ENCODE peak calls at places on chromosomes 6 and 20, in eight cellular contexts. One of them, this sample, is unnamed.
A peak's percentile ranks its signal among the peaks of the same experiment; 100 is the strongest.

GRCh38 chr6:99590728-99591672 is 15.6 kb upstream of the PRDM13 start:
- DNase-seq in upper lobe of right lung: no peak
- DNase-seq in tibial artery: no peak
- DNase-seq in spleen: peak; percentile 69
- DNase-seq in ovary: no peak
- DNase-seq in stomach: no peak
- DNase-seq in sigmoid colon: peak; percentile 64
- DNase-seq in mammary epithelial cell: no peak
- DNase-seq in this sample: peak; percentile 52

GRCh38 chr6:7175463-7175862 is 67.7 kb downstream of the RREB1 start:
- DNase-seq in upper lobe of right lung: no peak
- DNase-seq in tibial artery: no peak
- DNase-seq in spleen: no peak
- DNase-seq in ovary: no peak
- DNase-seq in stomach: no peak
- DNase-seq in sigmoid colon: no peak
- DNase-seq in mammary epithelial cell: no peak
- DNase-seq in this sample: no peak

GRCh38 chr6:131787079-131787478 is 20.7 kb upstream of the ENPP1 start:
- DNase-seq in upper lobe of right lung: no peak
- DNase-seq in tibial artery: no peak
- DNase-seq in spleen: no peak
- DNase-seq in ovary: no peak
- DNase-seq in stomach: no peak
- DNase-seq in sigmoid colon: no peak
- DNase-seq in mammary epithelial cell: no peak
- DNase-seq in this sample: no peak

GRCh38 chr20:58685988-58686387 is 6.6 kb upstream of the NPEPL1 start:
- DNase-seq in upper lobe of right lung: no peak
- DNase-seq in tibial artery: no peak
- DNase-seq in spleen: no peak
- DNase-seq in ovary: no peak
- DNase-seq in stomach: no peak
- DNase-seq in sigmoid colon: no peak
- DNase-seq in mammary epithelial cell: no peak
- DNase-seq in this sample: no peak

GRCh38 chr6:2718334-2719052 is 32.2 kb downstream of the MYLK4 start:
- DNase-seq in upper lobe of right lung: no peak
- DNase-seq in tibial artery: no peak
- DNase-seq in spleen: no peak
- DNase-seq in ovary: no peak
- DNase-seq in stomach: no peak
- DNase-seq in sigmoid colon: no peak
- DNase-seq in mammary epithelial cell: no peak
- DNase-seq in this sample: no peak

GRCh38 chr6:115819506-115819905 is 241.2 kb downstream of the FRK start:
- DNase-seq in upper lobe of right lung: no peak
- DNase-seq in tibial artery: no peak
- DNase-seq in spleen: no peak
- DNase-seq in ovary: no peak
- DNase-seq in stomach: no peak
- DNase-seq in sigmoid colon: no peak
- DNase-seq in mammary epithelial cell: no peak
- DNase-seq in this sample: no peak

GRCh38 chr6:105112577-105112976 is 67.2 kb downstream of the POPDC3 start:
- DNase-seq in upper lobe of right lung: no peak
- DNase-seq in tibial artery: no peak
- DNase-seq in spleen: no peak
- DNase-seq in ovary: no peak
- DNase-seq in stomach: no peak
- DNase-seq in sigmoid colon: no peak
- DNase-seq in mammary epithelial cell: no peak
- DNase-seq in this sample: no peak

GRCh38 chr6:96834070-96834469 is 3.2 kb downstream of the GPR63 start:
- DNase-seq in upper lobe of right lung: no peak
- DNase-seq in tibial artery: no peak
- DNase-seq in spleen: no peak
- DNase-seq in ovary: no peak
- DNase-seq in stomach: no peak
- DNase-seq in sigmoid colon: no peak
- DNase-seq in mammary epithelial cell: no peak
- DNase-seq in this sample: no peak

GRCh38 chr6:139037490-139037889 is 8.9 kb downstream of the ABRACL start:
- DNase-seq in upper lobe of right lung: no peak
- DNase-seq in tibial artery: no peak
- DNase-seq in spleen: no peak
- DNase-seq in ovary: no peak
- DNase-seq in stomach: no peak
- DNase-seq in sigmoid colon: no peak
- DNase-seq in mammary epithelial cell: no peak
- DNase-seq in this sample: no peak

GRCh38 chr6:35370124-35370741 is 27.9 kb downstream of the PPARD start:
- DNase-seq in upper lobe of right lung: peak; percentile 84
- DNase-seq in tibial artery: peak; percentile 79
- DNase-seq in spleen: peak; percentile 81
- DNase-seq in ovary: no peak
- DNase-seq in stomach: peak; percentile 40
- DNase-seq in sigmoid colon: peak; percentile 84
- DNase-seq in mammary epithelial cell: peak; percentile 95
- DNase-seq in this sample: no peak

DNA sequence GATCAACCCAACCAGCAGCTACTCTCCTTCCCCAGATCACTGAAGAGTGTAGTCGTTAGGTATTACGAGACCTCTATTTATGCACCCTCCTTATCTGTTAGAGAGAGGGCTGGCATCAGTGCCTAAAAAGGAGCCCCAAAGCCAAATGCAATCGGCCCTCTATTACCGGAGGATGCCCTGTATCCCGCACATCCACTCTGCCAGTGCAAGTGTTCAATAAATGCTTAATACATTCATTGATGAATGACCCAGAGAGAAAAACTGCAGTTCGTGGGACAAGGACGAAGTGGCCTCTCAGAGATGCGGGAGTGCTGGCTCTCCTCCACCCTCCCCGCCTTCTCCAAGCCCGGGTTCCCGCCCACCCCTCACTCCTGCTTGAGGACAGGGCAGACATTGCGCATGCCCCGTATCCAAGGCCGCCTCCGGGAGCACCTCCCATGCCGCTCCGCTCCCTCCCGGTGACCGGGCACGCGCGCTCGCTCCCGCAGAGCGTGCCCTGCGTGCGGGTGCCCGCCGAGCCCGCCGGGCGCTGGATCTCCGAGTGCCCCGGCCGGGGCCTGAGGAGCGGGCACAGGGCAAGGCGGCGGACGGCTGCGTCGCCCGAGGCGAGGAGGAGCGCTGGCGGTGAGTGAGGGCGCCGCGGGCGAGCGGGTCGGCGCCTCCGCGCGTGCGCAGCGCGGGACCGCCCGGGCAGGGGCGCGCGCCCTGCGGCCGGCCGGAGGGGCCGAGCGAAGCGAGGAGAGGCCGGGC is 27.2 kb upstream of the BTBD3 start:
- DNase-seq in upper lobe of right lung: peak; percentile 96
- DNase-seq in tibial artery: peak; percentile 83
- DNase-seq in spleen: peak; percentile 92
- DNase-seq in ovary: peak; percentile 90
- DNase-seq in stomach: peak; percentile 91
- DNase-seq in sigmoid colon: peak; percentile 92
- DNase-seq in mammary epithelial cell: peak; percentile 84
- DNase-seq in this sample: peak; percentile 97
- H3K27ac ChIP-seq in upper lobe of right lung: peak overlapping the region; percentile 80
- H3K27ac ChIP-seq in tibial artery: peak overlapping the region; percentile 82
- H3K27ac ChIP-seq in spleen: peak overlapping the region; percentile 38
- H3K27ac ChIP-seq in ovary: peak overlapping the region; percentile 94
- H3K27ac ChIP-seq in stomach: peak overlapping the region; percentile 95
- H3K27ac ChIP-seq in sigmoid colon: peak overlapping the region; percentile 96
- H3K27ac ChIP-seq in mammary epithelial cell: peak overlapping the region; percentile 82
- H3K27ac ChIP-seq in this sample: peak overlapping the region; percentile 86

GRCh38 chr20:36303020-36303595 is 3.0 kb upstream of the DLGAP4 start:
- DNase-seq in upper lobe of right lung: peak; percentile 49
- DNase-seq in tibial artery: no peak
- DNase-seq in spleen: no peak
- DNase-seq in ovary: no peak
- DNase-seq in stomach: no peak
- DNase-seq in sigmoid colon: no peak
- DNase-seq in mammary epithelial cell: no peak
- DNase-seq in this sample: no peak

GRCh38 chr20:36298795-36299339 is 7.3 kb upstream of the DLGAP4 start:
- DNase-seq in upper lobe of right lung: peak; percentile 29
- DNase-seq in tibial artery: no peak
- DNase-seq in spleen: no peak
- DNase-seq in ovary: no peak
- DNase-seq in stomach: no peak
- DNase-seq in sigmoid colon: peak; percentile 20
- DNase-seq in mammary epithelial cell: no peak
- DNase-seq in this sample: no peak

GRCh38 chr20:36303831-36304230 is 2.3 kb upstream of the DLGAP4 start:
- DNase-seq in upper lobe of right lung: no peak
- DNase-seq in tibial artery: no peak
- DNase-seq in spleen: no peak
- DNase-seq in ovary: no peak
- DNase-seq in stomach: peak; percentile 5
- DNase-seq in sigmoid colon: no peak
- DNase-seq in mammary epithelial cell: no peak
- DNase-seq in this sample: no peak

GRCh38 chr20:36299459-36299858 is 6.7 kb upstream of the DLGAP4 start:
- DNase-seq in upper lobe of right lung: peak; percentile 38
- DNase-seq in tibial artery: no peak
- DNase-seq in spleen: no peak
- DNase-seq in ovary: no peak
- DNase-seq in stomach: no peak
- DNase-seq in sigmoid colon: no peak
- DNase-seq in mammary epithelial cell: no peak
- DNase-seq in this sample: no peak

GRCh38 chr20:36301359-36302119 is 4.6 kb upstream of the DLGAP4 start:
- DNase-seq in upper lobe of right lung: no peak
- DNase-seq in tibial artery: no peak
- DNase-seq in spleen: no peak
- DNase-seq in ovary: no peak
- DNase-seq in stomach: no peak
- DNase-seq in sigmoid colon: no peak
- DNase-seq in mammary epithelial cell: no peak
- DNase-seq in this sample: no peak
- H3K9me3 ChIP-seq in upper lobe of right lung: no peaks in the 10 kb centered on the region
- H3K9me3 ChIP-seq in tibial artery: no peaks in the 10 kb centered on the region
- H3K9me3 ChIP-seq in spleen: no peaks in the 10 kb centered on the region
- H3K9me3 ChIP-seq in ovary: no peaks in the 10 kb centered on the region
- H3K9me3 ChIP-seq in stomach: no peaks in the 10 kb centered on the region
- H3K9me3 ChIP-seq in sigmoid colon: no peaks in the 10 kb centered on the region
- H3K9me3 ChIP-seq in mammary epithelial cell: no peaks in the 10 kb centered on the region
- H3K9me3 ChIP-seq in this sample: no peaks in the 10 kb centered on the region

DNA sequence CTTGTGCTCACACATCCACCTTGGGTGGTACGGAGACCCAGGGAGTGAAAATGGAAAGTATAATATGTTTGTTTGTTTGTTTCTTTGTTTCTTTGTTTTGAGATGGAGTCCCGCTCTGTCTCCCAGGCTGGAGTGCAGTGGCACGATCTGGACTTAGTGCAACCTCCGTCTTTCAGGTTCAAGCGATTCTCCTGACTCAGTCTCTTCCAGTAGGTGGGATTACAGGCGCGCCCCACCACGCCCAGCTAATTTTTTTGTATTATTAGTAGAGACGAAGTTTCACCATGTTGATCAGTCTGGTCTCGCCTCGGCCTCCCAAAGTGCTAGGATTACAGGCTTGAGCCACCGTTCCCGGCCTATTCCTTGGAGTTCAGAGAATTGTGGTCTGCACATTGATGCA is 115.4 kb downstream of the TRIM27 start:
- DNase-seq in upper lobe of right lung: no peak
- DNase-seq in tibial artery: no peak
- DNase-seq in spleen: no peak
- DNase-seq in ovary: no peak
- DNase-seq in stomach: no peak
- DNase-seq in sigmoid colon: no peak
- DNase-seq in mammary epithelial cell: no peak
- DNase-seq in this sample: no peak
- H3K4me3 ChIP-seq in upper lobe of right lung: no peak overlapping the region
- H3K4me3 ChIP-seq in tibial artery: no peak overlapping the region
- H3K4me3 ChIP-seq in spleen: no peak overlapping the region
- H3K4me3 ChIP-seq in ovary: no peak overlapping the region
- H3K4me3 ChIP-seq in stomach: no peak overlapping the region
- H3K4me3 ChIP-seq in sigmoid colon: no peak overlapping the region
- H3K4me3 ChIP-seq in mammary epithelial cell: no peak overlapping the region
- H3K4me3 ChIP-seq in this sample: no peak overlapping the region

GRCh38 chr6:147548930-147549475 is 40.5 kb downstream of the SAMD5 start:
- DNase-seq in upper lobe of right lung: no peak
- DNase-seq in tibial artery: no peak
- DNase-seq in spleen: no peak
- DNase-seq in ovary: no peak
- DNase-seq in stomach: no peak
- DNase-seq in sigmoid colon: no peak
- DNase-seq in mammary epithelial cell: no peak
- DNase-seq in this sample: no peak

GRCh38 chr6:147549531-147549930 is 41.0 kb downstream of the SAMD5 start:
- DNase-seq in upper lobe of right lung: no peak
- DNase-seq in tibial artery: no peak
- DNase-seq in spleen: no peak
- DNase-seq in ovary: no peak
- DNase-seq in stomach: no peak
- DNase-seq in sigmoid colon: no peak
- DNase-seq in mammary epithelial cell: no peak
- DNase-seq in this sample: no peak

GRCh38 chr6:147547369-147547902 is 38.9 kb downstream of the SAMD5 start:
- DNase-seq in upper lobe of right lung: no peak
- DNase-seq in tibial artery: no peak
- DNase-seq in spleen: no peak
- DNase-seq in ovary: no peak
- DNase-seq in stomach: no peak
- DNase-seq in sigmoid colon: no peak
- DNase-seq in mammary epithelial cell: no peak
- DNase-seq in this sample: peak; percentile 28

GRCh38 chr6:147544420-147544819 is 35.9 kb downstream of the SAMD5 start:
- DNase-seq in upper lobe of right lung: no peak
- DNase-seq in tibial artery: no peak
- DNase-seq in spleen: no peak
- DNase-seq in ovary: no peak
- DNase-seq in stomach: no peak
- DNase-seq in sigmoid colon: no peak
- DNase-seq in mammary epithelial cell: no peak
- DNase-seq in this sample: no peak

DNA sequence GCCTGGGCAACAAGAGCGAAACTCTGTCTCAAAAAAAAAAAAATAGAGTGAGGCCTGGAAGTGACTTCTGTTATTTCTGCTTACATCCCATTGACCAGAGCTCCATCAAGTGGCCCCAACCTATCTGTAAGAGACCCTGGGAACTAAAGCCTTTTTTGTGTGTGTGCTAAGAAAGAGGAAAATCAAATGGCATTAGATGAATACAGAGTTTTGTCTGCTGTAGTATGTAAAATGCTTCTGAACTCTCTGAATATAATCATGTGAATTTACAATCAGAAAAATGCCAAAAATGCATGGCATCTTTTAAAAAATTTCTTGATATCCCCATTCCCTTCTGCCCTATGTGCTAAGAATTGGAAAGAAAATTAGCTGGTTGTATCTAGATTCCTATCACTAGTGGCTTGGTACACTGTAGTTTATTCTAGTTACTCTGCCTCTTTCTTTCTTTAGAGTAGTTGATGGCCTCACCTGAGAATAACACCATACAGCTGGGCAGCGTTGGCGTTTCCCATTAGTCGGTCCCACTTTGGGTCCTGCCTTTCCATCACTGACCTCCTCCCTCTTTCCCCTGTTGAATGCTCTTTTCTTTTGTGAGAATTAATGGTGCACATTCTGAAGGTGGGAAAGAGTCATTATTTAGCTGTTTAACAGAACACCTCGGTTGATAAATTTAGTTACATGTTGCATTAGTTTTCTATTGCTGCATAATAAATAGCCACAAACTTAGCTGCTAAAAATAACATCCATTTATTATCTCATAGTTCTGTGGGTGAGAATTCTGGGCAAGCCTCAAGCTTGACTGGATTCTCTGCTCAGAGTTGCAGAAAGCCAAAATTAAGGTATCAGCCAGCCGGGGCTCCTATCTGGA is 38.2 kb downstream of the SAMD5 start:
- DNase-seq in upper lobe of right lung: no peak
- DNase-seq in tibial artery: no peak
- DNase-seq in spleen: no peak
- DNase-seq in ovary: no peak
- DNase-seq in stomach: no peak
- DNase-seq in sigmoid colon: no peak
- DNase-seq in mammary epithelial cell: no peak
- DNase-seq in this sample: no peak
- H3K27ac ChIP-seq in upper lobe of right lung: no peak overlapping the region
- H3K27ac ChIP-seq in tibial artery: no peak overlapping the region
- H3K27ac ChIP-seq in spleen: no peak overlapping the region
- H3K27ac ChIP-seq in ovary: no peak overlapping the region
- H3K27ac ChIP-seq in stomach: no peak overlapping the region
- H3K27ac ChIP-seq in sigmoid colon: no peak overlapping the region
- H3K27ac ChIP-seq in mammary epithelial cell: no peak overlapping the region
- H3K27ac ChIP-seq in this sample: no peak overlapping the region

This sample was measured in WERI-Rb-1.